ENCODE peak calls at places on chromosome 2, in nine cellular contexts. N, R, P, J, S, U, Z, Q and D are unnamed samples.

GRCh38 chr2:210072922-210073509 is 70.6 kb downstream of the RPE start:
- DNase-seq in N (no peak), R (no peak), P (no peak), J (no peak), S (no peak), U (no peak), Z (peak; percentile 40), Q (peak; percentile 45), D (peak; percentile 24)

GRCh38 chr2:39603436-39603835 is 62.3 kb upstream of the TMEM178A start:
- DNase-seq in N (no peak), R (no peak), P (no peak), J (no peak), S (no peak), U (no peak), Z (peak; percentile 17), Q (no peak), D (no peak)

GRCh38 chr2:43707255-43707654 is 31.0 kb upstream of the C1GALT1C1L start:
- DNase-seq in N (no peak), R (no peak), P (no peak), J (no peak), S (peak; percentile 48), U (no peak), Z (peak; percentile 87), Q (no peak), D (no peak)

GRCh38 chr2:172116107-172116506 is 13.4 kb upstream of the DLX2 start:
- DNase-seq in N (no peak), R (no peak), P (no peak), J (no peak), S (no peak), U (no peak), Z (no peak), Q (no peak), D (no peak)

GRCh38 chr2:203446071-203446481 is 89.0 kb downstream of the RAPH1 start:
- DNase-seq in N (no peak), R (no peak), P (no peak), J (no peak), S (no peak), U (no peak), Z (peak; percentile 19), Q (no peak), D (peak; percentile 55)

GRCh38 chr2:172083725-172084483 is 1.4 kb upstream of the DLX1 start:
- DNase-seq in N (no peak), R (no peak), P (no peak), J (no peak), S (no peak), U (no peak), Z (no peak), Q (no peak), D (no peak)

GRCh38 chr2:128261245-128262128 is 57.2 kb downstream of the HS6ST1 start:
- DNase-seq in N (no peak), R (no peak), P (no peak), J (no peak), S (no peak), U (no peak), Z (no peak), Q (no peak), D (no peak)

GRCh38 chr2:19767876-19768275 is 133.9 kb downstream of the TTC32 start:
- DNase-seq in N (no peak), R (no peak), P (no peak), J (no peak), S (no peak), U (no peak), Z (peak; percentile 38), Q (no peak), D (no peak)

GRCh38 chr2:226659416-226659815 is 140.2 kb downstream of the IRS1 start:
- DNase-seq in N (no peak), R (no peak), P (no peak), J (no peak), S (no peak), U (no peak), Z (no peak), Q (no peak), D (no peak)

GRCh38 chr2:208280933-208281332 is 14.9 kb downstream of the PIKFYVE start:
- DNase-seq in N (no peak), R (no peak), P (no peak), J (no peak), S (no peak), U (no peak), Z (peak; percentile 9), Q (no peak), D (no peak)

GRCh38 chr2:190468814-190469569 is 60.8 kb downstream of the MFSD6 start:
- DNase-seq in N (no peak), R (peak; percentile 19), P (peak; percentile 37), J (no peak), S (peak; percentile 75), U (no peak), Z (peak; percentile 90), Q (peak; percentile 69), D (no peak)

GRCh38 chr2:127614246-127614645 is 31.7 kb upstream of the GPR17 start:
- DNase-seq in N (no peak), R (no peak), P (no peak), J (no peak), S (peak; percentile 11), U (no peak), Z (no peak), Q (no peak), D (no peak)

GRCh38 chr2:9423922-9424272 is 443 bp downstream of the CPSF3 start:
- DNase-seq in N (no peak), R (no peak), P (no peak), J (no peak), S (no peak), U (peak; percentile 36), Z (no peak), Q (peak; percentile 64), D (peak; percentile 53)

GRCh38 chr2:176161817-176162626 is 4.9 kb downstream of the HOXD3 start:
- DNase-seq in N (no peak), R (no peak), P (no peak), J (no peak), S (no peak), U (no peak), Z (peak; percentile 71), Q (no peak), D (no peak)

GRCh38 chr2:171318463-171318934 is 115.3 kb downstream of the METTL8 start:
- DNase-seq in N (no peak), R (peak; percentile 20), P (no peak), J (no peak), S (no peak), U (peak; percentile 21), Z (no peak), Q (peak; percentile 66), D (no peak)

GRCh38 chr2:165898381-165898780 is 55.2 kb downstream of the TTC21B start:
- DNase-seq in N (no peak), R (no peak), P (no peak), J (no peak), S (no peak), U (no peak), Z (no peak), Q (no peak), D (no peak)

GRCh38 chr2:173612354-173612753 is 257.7 kb downstream of the CDCA7 start:
- DNase-seq in N (no peak), R (no peak), P (no peak), J (no peak), S (no peak), U (no peak), Z (no peak), Q (no peak), D (no peak)

GRCh38 chr2:111194835-111195621 is 74.3 kb downstream of the BCL2L11 start:
- DNase-seq in N (no peak), R (no peak), P (no peak), J (no peak), S (no peak), U (no peak), Z (no peak), Q (peak; percentile 96), D (no peak)

GRCh38 chr2:165833156-165833555 is 39.1 kb upstream of the GALNT3 start:
- DNase-seq in N (no peak), R (no peak), P (no peak), J (no peak), S (no peak), U (no peak), Z (peak; percentile 52), Q (no peak), D (no peak)

GRCh38 chr2:164028764-164029534 is 293.1 kb upstream of the FIGN start:
- DNase-seq in N (no peak), R (no peak), P (no peak), J (no peak), S (no peak), U (no peak), Z (peak; percentile 13), Q (no peak), D (no peak)

GRCh38 chr2:48734576-48735303 is 20.8 kb downstream of the LHCGR start:
- DNase-seq in N (no peak), R (no peak), P (no peak), J (no peak), S (no peak), U (no peak), Z (peak; percentile 31), Q (no peak), D (no peak)

GRCh38 chr2:122710049-122710448 is 954.6 kb downstream of the TSN start:
- DNase-seq in N (no peak), R (no peak), P (no peak), J (no peak), S (no peak), U (no peak), Z (no peak), Q (no peak), D (no peak)

GRCh38 chr2:98823196-98824166 is 92.5 kb upstream of the MGAT4A start:
- DNase-seq in N (no peak), R (no peak), P (no peak), J (no peak), S (peak; percentile 45), U (no peak), Z (no peak), Q (no peak), D (no peak)